ENCODE peak calls at places on chromosome 12, in four cellular contexts. E, G, R and I are unnamed samples.

GRCh38 chr12:120538281-120539156 is 4.4 kb downstream of the RNF10 start:
- DNase-seq in E (no peak), G (peak; percentile 34), R (no peak), I (no peak)

GRCh38 chr12:1594045-1594294 is 411 bp downstream of the FBXL14 start:
- DNase-seq in E (no peak), G (peak; percentile 66), R (peak; percentile 51), I (peak; percentile 38)

GRCh38 chr12:65941388-65941787 is 117.1 kb downstream of the HMGA2 start:
- DNase-seq in E (no peak), G (no peak), R (no peak), I (no peak)

GRCh38 chr12:24879644-24880043 is 69.3 kb downstream of the BCAT1 start:
- DNase-seq in E (no peak), G (no peak), R (no peak), I (no peak)

GRCh38 chr12:93000026-93000425 is 70.9 kb upstream of the EEA1 start:
- DNase-seq in E (no peak), G (no peak), R (no peak), I (no peak)

GRCh38 chr12:80939231-80939950 is 1.7 kb upstream of the LIN7A start:
- DNase-seq in E (no peak), G (no peak), R (no peak), I (peak; percentile 93)

GRCh38 chr12:102421801-102422583 is 58.4 kb downstream of the IGF1 start:
- DNase-seq in E (no peak), G (no peak), R (no peak), I (no peak)

GRCh38 chr12:58544281-58544680 is 376.0 kb downstream of the LRIG3 start:
- DNase-seq in E (no peak), G (no peak), R (no peak), I (no peak)

GRCh38 chr12:114841557-114842251 is 157.7 kb upstream of the TBX3 start:
- DNase-seq in E (no peak), G (no peak), R (no peak), I (no peak)

GRCh38 chr12:130835011-130835410 is 4.0 kb downstream of the STX2 start:
- DNase-seq in E (no peak), G (peak; percentile 75), R (no peak), I (no peak)

GRCh38 chr12:127081058-127081457 is 1185.9 kb upstream of the TMEM132C start:
- DNase-seq in E (no peak), G (no peak), R (no peak), I (no peak)

GRCh38 chr12:121713257-121714155 is 954 bp downstream of the TMEM120B start:
- DNase-seq in E (no peak), G (peak; percentile 46), R (no peak), I (peak; percentile 4)

GRCh38 chr12:61023231-61023630 is 1237.0 kb upstream of the USP15 start:
- DNase-seq in E (no peak), G (no peak), R (no peak), I (no peak)

GRCh38 chr12:89040146-89040964 is 311.9 kb downstream of the DUSP6 start:
- DNase-seq in E (no peak), G (peak; percentile 30), R (peak; percentile 17), I (peak; percentile 55)

GRCh38 chr12:126346087-126346486 is 1280.9 kb downstream of the AACS start:
- DNase-seq in E (no peak), G (no peak), R (no peak), I (no peak)

GRCh38 chr12:65535951-65536350 is 257.5 kb downstream of the MSRB3 start:
- DNase-seq in E (no peak), G (no peak), R (no peak), I (no peak)

GRCh38 chr12:53097207-53097563 is 282 bp upstream of the IGFBP6 start:
- DNase-seq in E (no peak), G (no peak), R (no peak), I (no peak)

GRCh38 chr12:65958456-65958855 is 134.2 kb downstream of the HMGA2 start:
- DNase-seq in E (no peak), G (no peak), R (no peak), I (no peak)

GRCh38 chr12:40152783-40153383 is 47.0 kb upstream of the SLC2A13 start:
- DNase-seq in E (no peak), G (peak; percentile 56), R (no peak), I (no peak)

GRCh38 chr12:42862055-42862454 is 272.5 kb upstream of the PRICKLE1 start:
- DNase-seq in E (no peak), G (no peak), R (no peak), I (no peak)

GRCh38 chr12:31629756-31630732 is 29.4 kb upstream of the ETFBKMT start:
- DNase-seq in E (no peak), G (peak; percentile 84), R (no peak), I (no peak)

GRCh38 chr12:116539905-116540482 is 19.2 kb upstream of the MAP1LC3B2 start:
- DNase-seq in E (no peak), G (no peak), R (no peak), I (no peak)

GRCh38 chr12:107591095-107591375 is 94.6 kb upstream of the PWP1 start:
- DNase-seq in E (no peak), G (no peak), R (no peak), I (no peak)

GRCh38 chr12:105921872-105922669 is 216.7 kb downstream of the NUAK1 start:
- DNase-seq in E (no peak), G (no peak), R (no peak), I (no peak)

GRCh38 chr12:92468358-92469020 is 234.3 kb upstream of the PLEKHG7 start:
- DNase-seq in E (no peak), G (peak; percentile 23), R (no peak), I (no peak)

GRCh38 chr12:14191612-14192011 is 173.9 kb upstream of the ATF7IP start:
- DNase-seq in E (no peak), G (no peak), R (no peak), I (no peak)

GRCh38 chr12:65895759-65896656 is 71.7 kb downstream of the HMGA2 start:
- DNase-seq in E (no peak), G (no peak), R (no peak), I (no peak)

GRCh38 chr12:6620137-6620884 is 13.1 kb upstream of the CHD4 start:
- DNase-seq in E (no peak), G (no peak), R (no peak), I (no peak)

GRCh38 chr12:5798242-5799015 is 146.6 kb downstream of the ANO2 start:
- DNase-seq in E (no peak), G (no peak), R (no peak), I (no peak)

GRCh38 chr12:46373303-46374182 is 970 bp upstream of the SLC38A2 start:
- DNase-seq in E (no peak), G (peak; percentile 64), R (no peak), I (peak; percentile 45)

GRCh38 chr12:57145460-57146059 is 1.9 kb downstream of the LRP1-AS start:
- DNase-seq in E (no peak), G (no peak), R (no peak), I (no peak)

GRCh38 chr12:12779529-12779928 is 5.9 kb upstream of the APOLD1 start:
- DNase-seq in E (no peak), G (no peak), R (no peak), I (no peak)

GRCh38 chr12:87413784-87414183 is 615.4 kb downstream of the C12orf50 start:
- DNase-seq in E (no peak), G (no peak), R (no peak), I (no peak)

GRCh38 chr12:87728936-87729593 is 300.1 kb downstream of the C12orf50 start:
- DNase-seq in E (no peak), G (no peak), R (no peak), I (no peak)

GRCh38 chr12:111152581-111152980 is 216.3 kb downstream of the PHETA1 start:
- DNase-seq in E (no peak), G (no peak), R (no peak), I (no peak)

GRCh38 chr12:108637631-108638030 is 3.9 kb upstream of the SELPLG start:
- DNase-seq in E (no peak), G (no peak), R (no peak), I (no peak)
- TF ChIP-seq POLR2AphosphoS5 in E (peak; percentile 91), G (no peak), R (no peak), I (no peak)

DNA sequence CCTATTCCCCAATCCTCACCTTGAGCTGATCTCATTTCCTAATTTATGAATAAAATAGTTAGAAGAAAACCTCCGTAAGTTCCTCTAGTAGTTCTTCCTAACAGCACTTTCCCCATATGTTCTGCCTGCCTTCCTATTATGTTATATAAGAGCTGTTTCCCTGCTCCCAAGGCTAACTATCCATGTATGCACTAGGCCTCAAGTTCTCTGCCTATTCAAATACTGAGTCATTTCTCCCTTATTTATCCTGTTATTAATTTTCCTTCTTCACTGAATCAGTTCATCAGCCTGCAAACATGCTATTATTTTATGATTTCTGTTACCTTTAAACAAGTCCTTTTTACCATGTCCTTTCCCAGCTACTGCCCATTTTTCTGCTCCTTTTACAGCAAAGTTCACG is 164.1 kb downstream of the EPS8 start:
- DNase-seq in E (no peak), G (no peak), R (no peak), I (no peak)
- TF ChIP-seq SPI1 in E (no peak), G (no peak), R (no peak), I (no peak)

GRCh38 chr12:68428724-68429580 is 96.8 kb upstream of the MDM1 start:
- DNase-seq in E (no peak), G (no peak), R (no peak), I (no peak)
- TF ChIP-seq POLR2AphosphoS5 in E (no peak), G (no peak), R (no peak), I (no peak)

DNA sequence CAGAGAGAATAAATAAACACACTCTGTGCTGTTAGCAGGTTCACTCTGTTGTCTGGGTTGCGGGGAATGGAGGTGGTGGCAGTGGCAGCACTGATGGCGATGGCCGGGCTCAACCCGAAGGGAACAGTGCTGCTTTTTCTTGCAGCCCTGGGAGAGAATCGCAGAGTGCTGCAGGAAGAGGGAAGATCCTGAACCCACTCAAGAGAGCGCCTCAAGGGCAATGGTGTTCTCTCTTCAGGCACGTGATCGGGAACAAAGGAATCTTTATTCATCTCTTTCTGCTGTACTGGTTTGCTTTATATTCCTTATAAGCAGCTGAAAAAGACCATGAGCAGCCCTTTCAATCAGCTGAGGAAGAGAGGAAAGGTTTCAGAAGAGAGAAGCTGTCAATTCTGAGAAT is 142.4 kb downstream of the PHLDA1 start:
- DNase-seq in E (no peak), G (no peak), R (no peak), I (no peak)
- TF ChIP-seq SPI1 in E (no peak), G (no peak), R (no peak), I (no peak)

GRCh38 chr12:15603461-15604085 is 185.6 kb downstream of the EPS8 start:
- DNase-seq in E (no peak), G (no peak), R (no peak), I (no peak)
- TF ChIP-seq POLR2AphosphoS5 in E (no peak), G (no peak), R (no peak), I (no peak)